ENCODE peak calls at places on chromosomes 12 and 14, in nine cellular contexts. One of them, this sample, is unnamed.
A peak's percentile ranks its signal among the peaks of the same experiment; 100 is the strongest.

GRCh38 chr14:21163721-21164120 is 7.9 kb upstream of the OR5AU1 start:
- DNase-seq in A673: no peak
- DNase-seq in naive thymus-derived CD4-positive, alpha-beta T cell: no peak
- DNase-seq in CD8-positive, alpha-beta T cell: no peak
- DNase-seq in adrenal gland: no peak
- DNase-seq in GM23248: no peak
- DNase-seq in dorsolateral prefrontal cortex: no peak
- DNase-seq in psoas muscle: no peak
- DNase-seq in CD4-positive, CD25-positive, alpha-beta regulatory T cell: no peak
- DNase-seq in this sample: no peak

GRCh38 chr14:64737391-64738305 is 33.4 kb downstream of the PLEKHG3 start:
- DNase-seq in A673: no peak
- DNase-seq in naive thymus-derived CD4-positive, alpha-beta T cell: no peak
- DNase-seq in CD8-positive, alpha-beta T cell: no peak
- DNase-seq in adrenal gland: no peak
- DNase-seq in GM23248: no peak
- DNase-seq in dorsolateral prefrontal cortex: no peak
- DNase-seq in psoas muscle: no peak
- DNase-seq in CD4-positive, CD25-positive, alpha-beta regulatory T cell: no peak
- DNase-seq in this sample: no peak

GRCh38 chr12:128797119-128798118 is 26.3 kb downstream of the SLC15A4 start:
- DNase-seq in A673: peak; percentile 78
- DNase-seq in naive thymus-derived CD4-positive, alpha-beta T cell: no peak
- DNase-seq in CD8-positive, alpha-beta T cell: no peak
- DNase-seq in adrenal gland: no peak
- DNase-seq in GM23248: no peak
- DNase-seq in dorsolateral prefrontal cortex: no peak
- DNase-seq in psoas muscle: no peak
- DNase-seq in CD4-positive, CD25-positive, alpha-beta regulatory T cell: peak; percentile 66
- DNase-seq in this sample: no peak

GRCh38 chr12:109675411-109675810 is 38.2 kb upstream of the FAM222A start:
- DNase-seq in A673: no peak
- DNase-seq in naive thymus-derived CD4-positive, alpha-beta T cell: no peak
- DNase-seq in CD8-positive, alpha-beta T cell: no peak
- DNase-seq in adrenal gland: no peak
- DNase-seq in GM23248: no peak
- DNase-seq in dorsolateral prefrontal cortex: no peak
- DNase-seq in psoas muscle: no peak
- DNase-seq in CD4-positive, CD25-positive, alpha-beta regulatory T cell: no peak
- DNase-seq in this sample: no peak

GRCh38 chr12:106096376-106096775 is 42.4 kb downstream of the NUAK1 start:
- DNase-seq in A673: no peak
- DNase-seq in naive thymus-derived CD4-positive, alpha-beta T cell: no peak
- DNase-seq in CD8-positive, alpha-beta T cell: no peak
- DNase-seq in adrenal gland: no peak
- DNase-seq in GM23248: peak; percentile 75
- DNase-seq in dorsolateral prefrontal cortex: no peak
- DNase-seq in psoas muscle: peak; percentile 65
- DNase-seq in CD4-positive, CD25-positive, alpha-beta regulatory T cell: no peak
- DNase-seq in this sample: no peak

GRCh38 chr14:73738518-73739173 is 24.5 kb upstream of the PNMA1 start:
- DNase-seq in A673: no peak
- DNase-seq in naive thymus-derived CD4-positive, alpha-beta T cell: no peak
- DNase-seq in CD8-positive, alpha-beta T cell: no peak
- DNase-seq in adrenal gland: no peak
- DNase-seq in GM23248: no peak
- DNase-seq in dorsolateral prefrontal cortex: no peak
- DNase-seq in psoas muscle: no peak
- DNase-seq in CD4-positive, CD25-positive, alpha-beta regulatory T cell: no peak
- DNase-seq in this sample: no peak

GRCh38 chr12:12510141-12510540 is 52.5 kb downstream of the DUSP16 start:
- DNase-seq in A673: no peak
- DNase-seq in naive thymus-derived CD4-positive, alpha-beta T cell: no peak
- DNase-seq in CD8-positive, alpha-beta T cell: no peak
- DNase-seq in adrenal gland: no peak
- DNase-seq in GM23248: peak; percentile 92
- DNase-seq in dorsolateral prefrontal cortex: no peak
- DNase-seq in psoas muscle: no peak
- DNase-seq in CD4-positive, CD25-positive, alpha-beta regulatory T cell: no peak
- DNase-seq in this sample: peak; percentile 82

GRCh38 chr12:127594351-127594970 is 672.5 kb upstream of the TMEM132C start:
- DNase-seq in A673: no peak
- DNase-seq in naive thymus-derived CD4-positive, alpha-beta T cell: no peak
- DNase-seq in CD8-positive, alpha-beta T cell: no peak
- DNase-seq in adrenal gland: no peak
- DNase-seq in GM23248: no peak
- DNase-seq in dorsolateral prefrontal cortex: no peak
- DNase-seq in psoas muscle: no peak
- DNase-seq in CD4-positive, CD25-positive, alpha-beta regulatory T cell: no peak
- DNase-seq in this sample: no peak

GRCh38 chr12:106321139-106321850 is 18.8 kb downstream of the TCP11L2 start:
- DNase-seq in A673: no peak
- DNase-seq in naive thymus-derived CD4-positive, alpha-beta T cell: no peak
- DNase-seq in CD8-positive, alpha-beta T cell: no peak
- DNase-seq in adrenal gland: no peak
- DNase-seq in GM23248: no peak
- DNase-seq in dorsolateral prefrontal cortex: no peak
- DNase-seq in psoas muscle: no peak
- DNase-seq in CD4-positive, CD25-positive, alpha-beta regulatory T cell: no peak
- DNase-seq in this sample: no peak

GRCh38 chr12:76127588-76127987 is 43.1 kb upstream of the NAP1L1 start:
- DNase-seq in A673: no peak
- DNase-seq in naive thymus-derived CD4-positive, alpha-beta T cell: no peak
- DNase-seq in CD8-positive, alpha-beta T cell: no peak
- DNase-seq in adrenal gland: no peak
- DNase-seq in GM23248: no peak
- DNase-seq in dorsolateral prefrontal cortex: no peak
- DNase-seq in psoas muscle: no peak
- DNase-seq in CD4-positive, CD25-positive, alpha-beta regulatory T cell: no peak
- DNase-seq in this sample: no peak

GRCh38 chr14:26820578-26820977 is 222.7 kb upstream of the NOVA1 start:
- DNase-seq in A673: no peak
- DNase-seq in naive thymus-derived CD4-positive, alpha-beta T cell: no peak
- DNase-seq in CD8-positive, alpha-beta T cell: no peak
- DNase-seq in adrenal gland: no peak
- DNase-seq in GM23248: no peak
- DNase-seq in dorsolateral prefrontal cortex: no peak
- DNase-seq in psoas muscle: no peak
- DNase-seq in CD4-positive, CD25-positive, alpha-beta regulatory T cell: no peak
- DNase-seq in this sample: no peak

GRCh38 chr14:29663281-29663801 is 264.3 kb downstream of the PRKD1 start:
- DNase-seq in A673: no peak
- DNase-seq in naive thymus-derived CD4-positive, alpha-beta T cell: no peak
- DNase-seq in CD8-positive, alpha-beta T cell: no peak
- DNase-seq in adrenal gland: no peak
- DNase-seq in GM23248: no peak
- DNase-seq in dorsolateral prefrontal cortex: no peak
- DNase-seq in psoas muscle: no peak
- DNase-seq in CD4-positive, CD25-positive, alpha-beta regulatory T cell: no peak
- DNase-seq in this sample: no peak

GRCh38 chr14:103127356-103127755 is 4.1 kb downstream of the TNFAIP2 start:
- DNase-seq in A673: no peak
- DNase-seq in naive thymus-derived CD4-positive, alpha-beta T cell: no peak
- DNase-seq in CD8-positive, alpha-beta T cell: no peak
- DNase-seq in adrenal gland: no peak
- DNase-seq in GM23248: no peak
- DNase-seq in dorsolateral prefrontal cortex: no peak
- DNase-seq in psoas muscle: no peak
- DNase-seq in CD4-positive, CD25-positive, alpha-beta regulatory T cell: no peak
- DNase-seq in this sample: no peak

GRCh38 chr12:128267246-128267622 is 264 bp downstream of the TMEM132C start:
- DNase-seq in A673: no peak
- DNase-seq in naive thymus-derived CD4-positive, alpha-beta T cell: no peak
- DNase-seq in CD8-positive, alpha-beta T cell: no peak
- DNase-seq in adrenal gland: no peak
- DNase-seq in GM23248: no peak
- DNase-seq in dorsolateral prefrontal cortex: no peak
- DNase-seq in psoas muscle: no peak
- DNase-seq in CD4-positive, CD25-positive, alpha-beta regulatory T cell: no peak
- DNase-seq in this sample: no peak

GRCh38 chr12:68772714-68773113 is 26.7 kb downstream of the SLC35E3 start:
- DNase-seq in A673: no peak
- DNase-seq in naive thymus-derived CD4-positive, alpha-beta T cell: no peak
- DNase-seq in CD8-positive, alpha-beta T cell: no peak
- DNase-seq in adrenal gland: no peak
- DNase-seq in GM23248: no peak
- DNase-seq in dorsolateral prefrontal cortex: no peak
- DNase-seq in psoas muscle: no peak
- DNase-seq in CD4-positive, CD25-positive, alpha-beta regulatory T cell: peak; percentile 35
- DNase-seq in this sample: no peak
- H3K27ac ChIP-seq in A673: no peak overlapping the region
- H3K27ac ChIP-seq in naive thymus-derived CD4-positive, alpha-beta T cell: peak overlapping the region; percentile 39
- H3K27ac ChIP-seq in CD8-positive, alpha-beta T cell: no peak overlapping the region
- H3K27ac ChIP-seq in adrenal gland: no peak overlapping the region
- H3K27ac ChIP-seq in GM23248: no peak overlapping the region
- H3K27ac ChIP-seq in dorsolateral prefrontal cortex: no peak overlapping the region
- H3K27ac ChIP-seq in psoas muscle: no peak overlapping the region
- H3K27ac ChIP-seq in CD4-positive, CD25-positive, alpha-beta regulatory T cell: peak overlapping the region; percentile 20
- H3K27ac ChIP-seq in this sample: no peak overlapping the region

GRCh38 chr12:124608451-124608870 is 41.0 kb upstream of the NCOR2 start:
- DNase-seq in A673: no peak
- DNase-seq in naive thymus-derived CD4-positive, alpha-beta T cell: no peak
- DNase-seq in CD8-positive, alpha-beta T cell: no peak
- DNase-seq in adrenal gland: peak; percentile 59
- DNase-seq in GM23248: no peak
- DNase-seq in dorsolateral prefrontal cortex: no peak
- DNase-seq in psoas muscle: no peak
- DNase-seq in CD4-positive, CD25-positive, alpha-beta regulatory T cell: no peak
- DNase-seq in this sample: no peak
- H3K27ac ChIP-seq in A673: no peak overlapping the region
- H3K27ac ChIP-seq in naive thymus-derived CD4-positive, alpha-beta T cell: no peak overlapping the region
- H3K27ac ChIP-seq in CD8-positive, alpha-beta T cell: no peak overlapping the region
- H3K27ac ChIP-seq in adrenal gland: no peak overlapping the region
- H3K27ac ChIP-seq in GM23248: no peak overlapping the region
- H3K27ac ChIP-seq in dorsolateral prefrontal cortex: no peak overlapping the region
- H3K27ac ChIP-seq in psoas muscle: no peak overlapping the region
- H3K27ac ChIP-seq in CD4-positive, CD25-positive, alpha-beta regulatory T cell: no peak overlapping the region
- H3K27ac ChIP-seq in this sample: peak overlapping the region; percentile 30

DNA sequence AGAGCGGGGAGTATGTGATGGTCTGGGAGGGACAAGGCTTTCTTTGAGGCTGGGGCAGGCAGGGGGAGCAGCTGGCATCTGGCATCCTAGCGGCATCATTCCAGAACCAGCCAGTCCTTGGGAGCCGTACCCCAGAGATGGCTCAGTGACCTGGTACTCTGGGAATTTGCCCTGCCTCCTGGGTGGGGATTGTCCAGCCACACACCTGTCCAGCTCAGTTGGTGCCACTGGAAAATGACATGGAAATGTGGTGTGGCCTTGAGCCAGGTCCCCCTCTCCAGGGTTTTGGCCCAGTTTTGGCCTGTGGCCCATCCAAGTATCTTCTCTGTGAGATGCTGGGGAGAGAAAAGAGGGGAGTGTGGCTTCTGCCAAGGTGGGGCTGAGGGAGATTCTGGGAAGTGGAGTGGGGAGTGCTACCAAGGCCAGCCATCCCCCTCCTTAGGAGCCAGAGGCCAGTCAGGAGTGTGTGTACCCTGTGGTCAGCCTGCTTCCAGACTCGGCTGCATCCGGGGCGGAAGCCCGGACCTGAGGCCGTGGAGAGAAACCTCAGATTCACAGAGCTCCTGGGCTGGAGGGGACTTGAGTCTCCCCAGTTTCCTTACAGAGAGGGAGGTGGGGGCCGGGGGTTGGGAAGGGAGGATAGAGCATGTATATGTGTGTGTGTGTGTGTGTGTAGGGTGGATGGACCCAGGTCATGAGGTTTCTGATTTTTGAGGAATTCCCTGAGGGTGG is 14.7 kb upstream of the KRT80 start:
- DNase-seq in A673: no peak
- DNase-seq in naive thymus-derived CD4-positive, alpha-beta T cell: no peak
- DNase-seq in CD8-positive, alpha-beta T cell: no peak
- DNase-seq in adrenal gland: no peak
- DNase-seq in GM23248: no peak
- DNase-seq in dorsolateral prefrontal cortex: no peak
- DNase-seq in psoas muscle: no peak
- DNase-seq in CD4-positive, CD25-positive, alpha-beta regulatory T cell: no peak
- DNase-seq in this sample: no peak
- H3K27ac ChIP-seq in A673: no peak overlapping the region
- H3K27ac ChIP-seq in naive thymus-derived CD4-positive, alpha-beta T cell: no peak overlapping the region
- H3K27ac ChIP-seq in CD8-positive, alpha-beta T cell: no peak overlapping the region
- H3K27ac ChIP-seq in adrenal gland: no peak overlapping the region
- H3K27ac ChIP-seq in GM23248: no peak overlapping the region
- H3K27ac ChIP-seq in dorsolateral prefrontal cortex: no peak overlapping the region
- H3K27ac ChIP-seq in psoas muscle: no peak overlapping the region
- H3K27ac ChIP-seq in CD4-positive, CD25-positive, alpha-beta regulatory T cell: no peak overlapping the region
- H3K27ac ChIP-seq in this sample: peak overlapping the region; percentile 87

GRCh38 chr14:91356218-91356763 is 61.3 kb downstream of the CCDC88C start:
- DNase-seq in A673: no peak
- DNase-seq in naive thymus-derived CD4-positive, alpha-beta T cell: no peak
- DNase-seq in CD8-positive, alpha-beta T cell: no peak
- DNase-seq in adrenal gland: no peak
- DNase-seq in GM23248: no peak
- DNase-seq in dorsolateral prefrontal cortex: no peak
- DNase-seq in psoas muscle: no peak
- DNase-seq in CD4-positive, CD25-positive, alpha-beta regulatory T cell: peak; percentile 41
- DNase-seq in this sample: no peak

GRCh38 chr14:91354221-91354916 is 63.3 kb downstream of the CCDC88C start:
- DNase-seq in A673: no peak
- DNase-seq in naive thymus-derived CD4-positive, alpha-beta T cell: no peak
- DNase-seq in CD8-positive, alpha-beta T cell: no peak
- DNase-seq in adrenal gland: no peak
- DNase-seq in GM23248: peak; percentile 88
- DNase-seq in dorsolateral prefrontal cortex: no peak
- DNase-seq in psoas muscle: peak; percentile 63
- DNase-seq in CD4-positive, CD25-positive, alpha-beta regulatory T cell: no peak
- DNase-seq in this sample: no peak

GRCh38 chr14:91352696-91353692 is 64.6 kb downstream of the CCDC88C start:
- DNase-seq in A673: no peak
- DNase-seq in naive thymus-derived CD4-positive, alpha-beta T cell: no peak
- DNase-seq in CD8-positive, alpha-beta T cell: no peak
- DNase-seq in adrenal gland: no peak
- DNase-seq in GM23248: no peak
- DNase-seq in dorsolateral prefrontal cortex: no peak
- DNase-seq in psoas muscle: no peak
- DNase-seq in CD4-positive, CD25-positive, alpha-beta regulatory T cell: no peak
- DNase-seq in this sample: no peak

GRCh38 chr14:91357272-91357671 is 60.3 kb downstream of the CCDC88C start:
- DNase-seq in A673: no peak
- DNase-seq in naive thymus-derived CD4-positive, alpha-beta T cell: no peak
- DNase-seq in CD8-positive, alpha-beta T cell: no peak
- DNase-seq in adrenal gland: no peak
- DNase-seq in GM23248: no peak
- DNase-seq in dorsolateral prefrontal cortex: no peak
- DNase-seq in psoas muscle: no peak
- DNase-seq in CD4-positive, CD25-positive, alpha-beta regulatory T cell: no peak
- DNase-seq in this sample: no peak

DNA sequence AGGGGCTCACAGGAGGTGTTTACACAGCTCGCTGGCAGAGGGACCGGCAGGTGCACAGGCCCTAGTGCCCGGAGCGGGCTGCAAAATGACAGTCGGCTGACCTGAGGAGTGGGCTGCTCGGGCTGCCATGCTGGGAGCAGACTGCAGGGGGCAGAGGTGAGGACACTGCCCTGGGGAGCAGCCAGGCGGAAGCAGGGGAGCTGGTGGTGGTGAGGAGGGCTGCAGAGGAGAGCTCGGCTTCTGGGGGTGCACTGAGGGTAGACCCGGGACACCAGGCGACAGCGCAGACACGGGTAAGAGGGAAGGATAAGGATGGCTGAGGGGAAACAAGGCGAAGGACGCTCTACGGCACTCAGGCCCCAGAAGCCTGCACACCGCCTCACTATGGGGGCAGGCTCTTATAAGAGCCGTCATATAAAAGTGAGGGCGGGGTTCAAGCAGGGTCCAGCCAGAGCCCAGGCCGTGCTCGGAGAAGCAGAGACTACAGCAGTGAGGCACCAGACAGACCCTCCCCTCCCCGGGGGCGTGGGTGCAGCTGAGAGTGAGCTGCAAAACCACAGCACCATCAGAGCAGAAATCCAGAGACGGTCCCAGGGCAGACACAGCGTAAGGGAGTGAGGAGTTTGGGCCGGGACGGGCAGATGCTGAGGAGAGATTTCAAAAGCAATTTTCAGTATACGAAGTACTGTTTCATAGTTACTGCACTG is 62.5 kb downstream of the CCDC88C start:
- DNase-seq in A673: no peak
- DNase-seq in naive thymus-derived CD4-positive, alpha-beta T cell: no peak
- DNase-seq in CD8-positive, alpha-beta T cell: peak; percentile 58
- DNase-seq in adrenal gland: no peak
- DNase-seq in GM23248: no peak
- DNase-seq in dorsolateral prefrontal cortex: no peak
- DNase-seq in psoas muscle: no peak
- DNase-seq in CD4-positive, CD25-positive, alpha-beta regulatory T cell: no peak
- DNase-seq in this sample: no peak
- H3K27ac ChIP-seq in A673: no peak overlapping the region
- H3K27ac ChIP-seq in naive thymus-derived CD4-positive, alpha-beta T cell: peak overlapping the region; percentile 75
- H3K27ac ChIP-seq in CD8-positive, alpha-beta T cell: peak overlapping the region; percentile 11
- H3K27ac ChIP-seq in adrenal gland: no peak overlapping the region
- H3K27ac ChIP-seq in GM23248: no peak overlapping the region
- H3K27ac ChIP-seq in dorsolateral prefrontal cortex: no peak overlapping the region
- H3K27ac ChIP-seq in psoas muscle: no peak overlapping the region
- H3K27ac ChIP-seq in CD4-positive, CD25-positive, alpha-beta regulatory T cell: peak overlapping the region; percentile 94
- H3K27ac ChIP-seq in this sample: no peak overlapping the region

This sample was measured in epithelial cell of prostate.